ENCODE peak calls at places on chromosomes 13 and 19, in five cellular contexts. One of them, this sample, is unnamed.

GRCh38 chr19:41870401-41870873 is 6.6 kb upstream of the CD79A start:
- DNase-seq in fibroblast of mammary gland: peak; percentile 74
- DNase-seq in GM06990: no peak
- DNase-seq in stomach: no peak
- DNase-seq in A549: peak; percentile 65
- DNase-seq in this sample: no peak

GRCh38 chr13:97855570-97855970 is 97.9 kb upstream of the IPO5 start:
- DNase-seq in fibroblast of mammary gland: peak; percentile 91
- DNase-seq in GM06990: no peak
- DNase-seq in stomach: no peak
- DNase-seq in A549: peak; percentile 65
- DNase-seq in this sample: peak; percentile 10

GRCh38 chr19:3243851-3244700 is 19.6 kb downstream of the CELF5 start:
- DNase-seq in A549: peak; percentile 49
- DNase-seq in stomach: peak; percentile 27
- DNase-seq in fibroblast of mammary gland: peak; percentile 52
- DNase-seq in GM06990: no peak
- DNase-seq in this sample: peak; percentile 63

GRCh38 chr13:113861433-113862030 is 2.3 kb downstream of the GAS6 start:
- DNase-seq in GM06990: no peak
- DNase-seq in stomach: no peak
- DNase-seq in fibroblast of mammary gland: no peak
- DNase-seq in A549: no peak
- DNase-seq in this sample: no peak

GRCh38 chr19:58353717-58354477 is 605 bp upstream of the A1BG start:
- DNase-seq in stomach: no peak
- DNase-seq in GM06990: no peak
- DNase-seq in A549: no peak
- DNase-seq in fibroblast of mammary gland: no peak
- DNase-seq in this sample: no peak

GRCh38 chr13:111343186-111343805 is 22.9 kb downstream of the TEX29 start:
- DNase-seq in fibroblast of mammary gland: no peak
- DNase-seq in stomach: no peak
- DNase-seq in GM06990: no peak
- DNase-seq in A549: no peak
- DNase-seq in this sample: no peak

GRCh38 chr13:35349673-35350278 is 126.7 kb downstream of the MAB21L1 start:
- DNase-seq in stomach: no peak
- DNase-seq in GM06990: peak; percentile 52
- DNase-seq in A549: peak; percentile 22
- DNase-seq in fibroblast of mammary gland: peak; percentile 39
- DNase-seq in this sample: no peak

GRCh38 chr13:35994131-35994966 is 136.8 kb downstream of the DCLK1 start:
- DNase-seq in stomach: no peak
- DNase-seq in GM06990: no peak
- DNase-seq in fibroblast of mammary gland: peak; percentile 96
- DNase-seq in A549: no peak
- DNase-seq in this sample: no peak

GRCh38 chr19:35344511-35345031 is 3.1 kb upstream of the FFAR1 start:
- DNase-seq in GM06990: no peak
- DNase-seq in A549: no peak
- DNase-seq in stomach: no peak
- DNase-seq in fibroblast of mammary gland: no peak
- DNase-seq in this sample: no peak

DNA sequence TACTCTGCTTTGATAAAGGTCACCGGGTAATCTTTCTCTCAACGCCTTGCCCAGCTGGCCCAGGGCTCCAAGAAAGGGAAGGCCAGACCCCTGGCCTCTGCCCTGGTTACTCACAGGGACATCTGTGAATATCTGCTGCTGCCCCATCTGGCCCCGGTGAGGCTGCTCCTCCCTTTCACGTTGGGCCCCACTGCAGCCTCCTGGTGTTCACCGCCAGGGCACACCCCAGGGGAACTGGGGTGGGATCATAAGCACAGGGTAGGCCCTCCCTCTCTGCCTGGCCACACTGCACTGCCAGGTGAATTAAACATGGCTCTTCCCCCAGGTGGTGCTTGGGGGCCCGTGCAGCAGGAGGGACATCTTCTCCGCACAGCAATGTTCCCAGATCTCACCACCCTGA is 12.7 kb downstream of the LAIR1 start:
- DNase-seq in fibroblast of mammary gland: no peak
- DNase-seq in A549: no peak
- DNase-seq in stomach: no peak
- DNase-seq in GM06990: no peak
- DNase-seq in this sample: no peak
- TF ChIP-seq CTCF in fibroblast of mammary gland: no peak
- TF ChIP-seq CTCF in A549: no peak
- TF ChIP-seq CTCF in stomach: no peak
- TF ChIP-seq CTCF in GM06990: peak; percentile 9
- TF ChIP-seq CTCF in this sample: no peak

GRCh38 chr13:24407844-24408243 is 98.5 kb downstream of the C1QTNF9 start:
- DNase-seq in GM06990: no peak
- DNase-seq in stomach: no peak
- DNase-seq in A549: no peak
- DNase-seq in fibroblast of mammary gland: no peak
- DNase-seq in this sample: no peak
- TF ChIP-seq CTCF in GM06990: peak; percentile 36
- TF ChIP-seq CTCF in stomach: no peak
- TF ChIP-seq CTCF in A549: no peak
- TF ChIP-seq CTCF in fibroblast of mammary gland: peak; percentile 25
- TF ChIP-seq CTCF in this sample: peak; percentile 20

DNA sequence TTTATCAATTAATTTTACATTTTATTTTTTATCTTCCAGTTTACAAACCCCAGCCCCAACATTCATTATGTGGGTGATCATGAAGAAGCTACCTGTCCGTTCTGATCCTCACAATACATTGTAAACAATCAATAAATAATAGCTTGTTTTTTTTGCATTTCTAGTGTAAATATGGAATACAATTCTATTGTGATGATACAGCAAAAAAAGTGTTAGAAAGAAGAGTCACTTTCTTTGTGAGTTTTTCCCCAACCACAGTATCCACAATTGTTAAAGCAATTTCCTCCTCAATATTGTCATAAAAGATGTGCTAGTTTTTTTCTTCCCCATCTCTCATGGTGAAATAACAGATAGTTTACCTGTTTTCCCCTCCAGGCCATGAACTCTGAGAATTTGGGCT is 30.3 kb upstream of the ZNF835 start:
- DNase-seq in A549: no peak
- DNase-seq in GM06990: no peak
- DNase-seq in fibroblast of mammary gland: no peak
- DNase-seq in stomach: no peak
- DNase-seq in this sample: no peak
- TF ChIP-seq CTCF in A549: no peak
- TF ChIP-seq CTCF in GM06990: no peak
- TF ChIP-seq CTCF in fibroblast of mammary gland: no peak
- TF ChIP-seq CTCF in stomach: no peak
- TF ChIP-seq CTCF in this sample: no peak

GRCh38 chr19:39037194-39037593 is 4.8 kb upstream of the FBXO27 start:
- DNase-seq in fibroblast of mammary gland: no peak
- DNase-seq in GM06990: no peak
- DNase-seq in A549: no peak
- DNase-seq in stomach: no peak
- DNase-seq in this sample: no peak

GRCh38 chr19:39032164-39032918 is at the start of gene FBXO27:
- DNase-seq in stomach: no peak
- DNase-seq in A549: peak; percentile 37
- DNase-seq in GM06990: peak; percentile 43
- DNase-seq in fibroblast of mammary gland: no peak
- DNase-seq in this sample: peak; percentile 15

DNA sequence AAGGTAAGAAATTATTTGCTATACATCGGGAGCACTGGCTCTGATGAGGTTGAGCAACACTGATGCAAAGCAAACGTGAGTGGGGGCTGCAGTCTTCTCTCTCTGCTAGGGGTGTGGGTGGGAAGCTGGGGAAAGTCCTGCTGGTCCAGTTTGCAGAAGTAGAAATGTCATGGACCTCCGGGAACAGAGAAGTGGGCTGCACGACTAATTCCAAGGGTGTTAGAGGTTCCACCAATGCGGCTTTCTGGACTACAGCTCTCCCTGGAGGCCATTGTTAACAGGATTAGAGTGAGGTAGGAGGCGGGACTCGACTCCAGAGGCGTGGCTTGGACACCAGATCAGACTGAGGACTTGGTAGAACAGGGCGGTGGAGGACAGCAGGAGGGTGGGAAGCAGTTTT is 5.7 kb upstream of the FBXO27 start:
- DNase-seq in stomach: peak; percentile 58
- DNase-seq in A549: peak; percentile 82
- DNase-seq in fibroblast of mammary gland: peak; percentile 47
- DNase-seq in GM06990: no peak
- DNase-seq in this sample: no peak
- TF ChIP-seq CTCF in stomach: no peak
- TF ChIP-seq CTCF in A549: peak; percentile 48
- TF ChIP-seq CTCF in fibroblast of mammary gland: peak; percentile 22
- TF ChIP-seq CTCF in GM06990: peak; percentile 15
- TF ChIP-seq CTCF in this sample: peak; percentile 13

GRCh38 chr13:92232880-92233279 is 834.5 kb downstream of the GPC5 start:
- DNase-seq in fibroblast of mammary gland: no peak
- DNase-seq in GM06990: no peak
- DNase-seq in stomach: no peak
- DNase-seq in A549: no peak
- DNase-seq in this sample: no peak
- TF ChIP-seq CTCF in fibroblast of mammary gland: no peak
- TF ChIP-seq CTCF in GM06990: no peak
- TF ChIP-seq CTCF in stomach: no peak
- TF ChIP-seq CTCF in A549: no peak
- TF ChIP-seq CTCF in this sample: no peak

GRCh38 chr19:17347361-17347760 is 10.0 kb downstream of the GTPBP3 start:
- DNase-seq in GM06990: no peak
- DNase-seq in stomach: no peak
- DNase-seq in A549: no peak
- DNase-seq in fibroblast of mammary gland: no peak
- DNase-seq in this sample: no peak
- TF ChIP-seq CTCF in GM06990: no peak
- TF ChIP-seq CTCF in stomach: no peak
- TF ChIP-seq CTCF in A549: no peak
- TF ChIP-seq CTCF in fibroblast of mammary gland: no peak
- TF ChIP-seq CTCF in this sample: no peak

GRCh38 chr19:43640424-43640757 is 741 bp upstream of the CADM4 start:
- DNase-seq in fibroblast of mammary gland: no peak
- DNase-seq in stomach: no peak
- DNase-seq in GM06990: no peak
- DNase-seq in A549: no peak
- DNase-seq in this sample: no peak
- TF ChIP-seq CTCF in fibroblast of mammary gland: no peak
- TF ChIP-seq CTCF in stomach: no peak
- TF ChIP-seq CTCF in GM06990: no peak
- TF ChIP-seq CTCF in A549: no peak
- TF ChIP-seq CTCF in this sample: no peak

GRCh38 chr19:33772102-33772857 is 24.4 kb upstream of the KCTD15 start:
- DNase-seq in GM06990: no peak
- DNase-seq in A549: no peak
- DNase-seq in fibroblast of mammary gland: no peak
- DNase-seq in stomach: no peak
- DNase-seq in this sample: no peak

GRCh38 chr19:33770107-33770506 is 26.6 kb upstream of the KCTD15 start:
- DNase-seq in A549: no peak
- DNase-seq in fibroblast of mammary gland: no peak
- DNase-seq in GM06990: no peak
- DNase-seq in stomach: no peak
- DNase-seq in this sample: no peak

GRCh38 chr19:33769208-33769607 is 27.5 kb upstream of the KCTD15 start:
- DNase-seq in A549: no peak
- DNase-seq in stomach: no peak
- DNase-seq in GM06990: no peak
- DNase-seq in fibroblast of mammary gland: no peak
- DNase-seq in this sample: no peak

GRCh38 chr19:33772858-33773180 is 23.9 kb upstream of the KCTD15 start:
- DNase-seq in GM06990: no peak
- DNase-seq in A549: no peak
- DNase-seq in fibroblast of mammary gland: no peak
- DNase-seq in stomach: no peak
- DNase-seq in this sample: no peak

DNA sequence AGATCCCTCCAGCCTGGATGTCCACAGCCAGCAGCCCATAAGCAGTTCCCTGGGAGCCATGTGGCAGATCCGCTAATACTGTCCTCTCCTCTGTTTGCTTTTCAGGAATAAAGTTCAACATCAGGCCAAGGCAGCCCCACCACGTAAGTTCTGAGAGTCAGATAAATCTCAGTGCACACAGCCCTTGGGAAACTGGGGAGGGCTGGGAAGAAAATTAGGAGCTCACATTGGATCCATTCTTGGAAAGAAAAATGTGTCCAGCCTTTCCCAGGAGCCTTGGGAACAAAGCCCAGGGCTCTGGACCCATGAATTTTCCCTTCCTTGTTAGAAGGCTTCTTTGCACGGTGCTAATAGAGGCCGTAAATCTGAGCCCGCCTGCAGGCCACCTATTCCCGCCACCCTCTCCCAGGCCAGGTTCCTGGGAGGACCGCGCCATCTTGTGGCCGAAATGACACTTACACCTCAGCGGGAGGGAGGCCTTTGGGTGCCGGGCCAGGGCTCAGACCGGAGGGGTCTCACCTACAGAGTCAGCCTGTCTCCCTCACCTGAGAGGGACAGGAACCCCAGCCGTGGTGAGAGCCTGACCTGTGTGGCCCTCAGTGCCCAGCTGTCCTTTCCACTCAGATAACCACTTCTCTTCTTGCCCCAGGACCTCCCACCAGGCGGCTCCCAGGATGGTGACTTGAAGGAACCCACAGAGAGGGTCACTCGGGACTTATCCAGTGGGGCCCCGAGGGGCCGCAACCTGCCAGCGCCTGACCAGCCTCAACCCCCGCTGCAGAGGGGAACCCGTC is 25.2 kb upstream of the KCTD15 start:
- DNase-seq in A549: peak; percentile 80
- DNase-seq in stomach: peak; percentile 76
- DNase-seq in fibroblast of mammary gland: peak; percentile 47
- DNase-seq in GM06990: peak; percentile 38
- DNase-seq in this sample: peak; percentile 81
- TF ChIP-seq CTCF in A549: peak; percentile 98
- TF ChIP-seq CTCF in stomach: no peak
- TF ChIP-seq CTCF in fibroblast of mammary gland: peak; percentile 70
- TF ChIP-seq CTCF in GM06990: peak; percentile 79
- TF ChIP-seq CTCF in this sample: peak; percentile 90

This sample was measured in progenitor cell of endocrine pancreas.